ENCODE peak calls at places on chromosomes 3 and 15, in eight cellular contexts. Z is bronchial epithelial cell, M is choroid plexus epithelial cell, A is fibroblast of lung, D is transverse colon, E is cardiac muscle cell, C is heart left ventricle, J is coronary artery. T is an unnamed sample.

GRCh38 chr3:120645083-120645800 is 36.8 kb downstream of the HGD start:
- DNase-seq in Z (no peak), M (peak), A (no peak), D (no peak), E (no peak), C (no peak), J (no peak), T (no peak)

GRCh38 chr3:140388525-140388924 is 289.3 kb upstream of the TRIM42 start:
- DNase-seq in Z (no peak), M (no peak), A (no peak), D (no peak), E (no peak), C (no peak), J (no peak), T (no peak)

GRCh38 chr3:33920511-33920910 is 122.1 kb downstream of the PDCD6IP start:
- DNase-seq in Z (no peak), M (no peak), A (no peak), D (no peak), E (no peak), C (no peak), J (no peak), T (no peak)

GRCh38 chr3:77042892-77043291 is 3.0 kb downstream of the ROBO2 start:
- DNase-seq in Z (no peak), M (peak), A (peak), D (no peak), E (peak), C (no peak), J (no peak), T (no peak)

GRCh38 chr3:37545479-37545878 is 316.2 kb upstream of the CTDSPL start:
- DNase-seq in Z (no peak), M (no peak), A (no peak), D (no peak), E (peak), C (peak), J (no peak), T (no peak)

GRCh38 chr3:159416854-159417253 is 571.8 kb upstream of the IL12A start:
- DNase-seq in Z (no peak), M (peak), A (peak), D (no peak), E (peak), C (no peak), J (no peak), T (no peak)

GRCh38 chr15:94793641-94794040 is 562.3 kb downstream of the MCTP2 start:
- DNase-seq in Z (peak), M (peak), A (peak), D (no peak), E (peak), C (no peak), J (no peak), T (no peak)

GRCh38 chr3:58874795-58875194 is 175.0 kb downstream of the CFAP20DC start:
- DNase-seq in Z (peak), M (no peak), A (peak), D (no peak), E (no peak), C (no peak), J (no peak), T (no peak)

GRCh38 chr15:31263751-31264533 is 62.7 kb upstream of the KLF13 start:
- DNase-seq in Z (peak), M (no peak), A (no peak), D (peak), E (no peak), C (peak), J (peak), T (peak)

GRCh38 chr3:190865828-190866227 is 3.3 kb upstream of the GMNC start:
- DNase-seq in Z (peak), M (no peak), A (no peak), D (no peak), E (no peak), C (no peak), J (no peak), T (no peak)

GRCh38 chr15:25178835-25179672 is 224.3 kb downstream of the SNRPN start:
- DNase-seq in Z (no peak), M (no peak), A (no peak), D (peak), E (no peak), C (no peak), J (no peak), T (peak)

GRCh38 chr3:57727096-57727495 is 29.0 kb upstream of the SLMAP start:
- DNase-seq in Z (peak), M (no peak), A (no peak), D (no peak), E (no peak), C (no peak), J (no peak), T (peak)

GRCh38 chr15:94100814-94101213 is 130.5 kb upstream of the MCTP2 start:
- DNase-seq in Z (no peak), M (no peak), A (no peak), D (no peak), E (no peak), C (no peak), J (no peak), T (no peak)

GRCh38 chr3:124636863-124637296 is 93.4 kb upstream of the UMPS start:
- DNase-seq in Z (no peak), M (no peak), A (no peak), D (peak), E (peak), C (no peak), J (no peak), T (no peak)

GRCh38 chr3:31831526-31832034 is 149.5 kb downstream of the OSBPL10 start:
- DNase-seq in Z (no peak), M (no peak), A (no peak), D (no peak), E (no peak), C (no peak), J (no peak), T (no peak)

GRCh38 chr15:88741671-88742070 is 61.6 kb upstream of the ACAN start:
- DNase-seq in Z (no peak), M (no peak), A (no peak), D (no peak), E (no peak), C (no peak), J (no peak), T (peak)

GRCh38 chr3:143315766-143316165 is 196.2 kb downstream of the CHST2 start:
- DNase-seq in Z (no peak), M (no peak), A (no peak), D (no peak), E (no peak), C (no peak), J (no peak), T (no peak)

GRCh38 chr3:65961733-65962132 is 77.0 kb downstream of the MAGI1 start:
- DNase-seq in Z (no peak), M (no peak), A (no peak), D (no peak), E (no peak), C (no peak), J (no peak), T (no peak)

GRCh38 chr3:3799173-3800075 is at the start of gene LRRN1:
- DNase-seq in Z (no peak), M (no peak), A (no peak), D (peak), E (peak), C (peak), J (no peak), T (peak)

GRCh38 chr3:170356596-170357175 is 829 bp upstream of the SKIL start:
- DNase-seq in Z (peak), M (no peak), A (peak), D (peak), E (peak), C (peak), J (peak), T (peak)

GRCh38 chr15:85389774-85390173 is 9.4 kb downstream of the AKAP13 start:
- DNase-seq in Z (peak), M (no peak), A (no peak), D (no peak), E (no peak), C (no peak), J (no peak), T (no peak)

GRCh38 chr3:114867359-114867758 is 279.7 kb downstream of the ZBTB20 start:
- DNase-seq in Z (no peak), M (no peak), A (no peak), D (no peak), E (no peak), C (no peak), J (no peak), T (no peak)

GRCh38 chr3:31265646-31266423 is 266.9 kb upstream of the STT3B start:
- DNase-seq in Z (no peak), M (no peak), A (no peak), D (no peak), E (no peak), C (no peak), J (no peak), T (no peak)

GRCh38 chr15:33612721-33613304 is 302.0 kb downstream of the RYR3 start:
- DNase-seq in Z (no peak), M (no peak), A (no peak), D (no peak), E (no peak), C (no peak), J (no peak), T (no peak)

GRCh38 chr3:25895443-25895842 is 105.6 kb downstream of the OXSM start:
- DNase-seq in Z (peak), M (no peak), A (peak), D (no peak), E (peak), C (no peak), J (no peak), T (no peak)

DNA sequence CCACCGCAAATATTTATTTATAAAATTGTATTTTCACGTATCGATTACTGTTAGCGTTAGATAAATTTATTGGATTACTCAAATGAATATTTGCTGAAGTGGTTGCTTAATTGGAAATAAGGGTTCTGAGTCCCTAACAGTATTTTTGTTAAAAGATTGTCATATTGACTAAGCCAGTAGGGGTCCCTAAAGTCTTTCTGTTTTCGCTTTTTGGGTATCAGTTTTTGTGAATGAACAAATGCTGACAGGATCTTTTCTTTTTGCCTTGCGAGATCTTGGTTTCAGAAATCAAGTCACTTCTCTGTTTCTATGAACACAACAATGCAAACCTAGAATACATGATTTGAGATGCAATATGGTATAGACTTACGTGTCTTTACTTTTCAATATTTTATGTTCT is 7.1 kb downstream of the RAD51 start:
- DNase-seq in Z (no peak), M (peak), A (peak), D (no peak), E (no peak), C (no peak), J (no peak), T (no peak)
- TF ChIP-seq CTCF in Z (no peak), M (peak), A (no peak), D (peak), E (peak), C (no peak), J (no peak), T (peak)

DNA sequence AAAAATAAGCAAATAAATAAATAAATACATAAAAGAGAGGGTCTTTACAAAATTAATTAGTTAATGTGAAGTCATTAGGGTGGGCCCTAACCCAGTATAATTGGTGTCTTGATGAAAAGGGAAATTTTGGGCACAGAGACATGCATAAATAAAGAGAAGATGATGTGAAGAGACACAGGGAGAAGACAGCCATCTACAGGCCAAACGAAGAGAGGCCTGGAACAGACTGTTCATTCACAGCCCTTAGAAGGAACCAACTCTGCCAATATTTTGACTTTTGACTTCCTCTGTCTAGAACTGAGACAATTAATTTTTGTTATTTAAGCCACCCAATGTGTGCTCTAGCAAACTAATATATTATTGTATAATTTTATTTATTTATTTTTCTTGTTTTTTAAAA is 29.6 kb upstream of the SELENOK start:
- DNase-seq in Z (peak), M (peak), A (peak), D (no peak), E (no peak), C (no peak), J (no peak), T (no peak)
- TF ChIP-seq CTCF in Z (peak), M (peak), A (peak), D (peak), E (peak), C (peak), J (no peak), T (peak)

DNA sequence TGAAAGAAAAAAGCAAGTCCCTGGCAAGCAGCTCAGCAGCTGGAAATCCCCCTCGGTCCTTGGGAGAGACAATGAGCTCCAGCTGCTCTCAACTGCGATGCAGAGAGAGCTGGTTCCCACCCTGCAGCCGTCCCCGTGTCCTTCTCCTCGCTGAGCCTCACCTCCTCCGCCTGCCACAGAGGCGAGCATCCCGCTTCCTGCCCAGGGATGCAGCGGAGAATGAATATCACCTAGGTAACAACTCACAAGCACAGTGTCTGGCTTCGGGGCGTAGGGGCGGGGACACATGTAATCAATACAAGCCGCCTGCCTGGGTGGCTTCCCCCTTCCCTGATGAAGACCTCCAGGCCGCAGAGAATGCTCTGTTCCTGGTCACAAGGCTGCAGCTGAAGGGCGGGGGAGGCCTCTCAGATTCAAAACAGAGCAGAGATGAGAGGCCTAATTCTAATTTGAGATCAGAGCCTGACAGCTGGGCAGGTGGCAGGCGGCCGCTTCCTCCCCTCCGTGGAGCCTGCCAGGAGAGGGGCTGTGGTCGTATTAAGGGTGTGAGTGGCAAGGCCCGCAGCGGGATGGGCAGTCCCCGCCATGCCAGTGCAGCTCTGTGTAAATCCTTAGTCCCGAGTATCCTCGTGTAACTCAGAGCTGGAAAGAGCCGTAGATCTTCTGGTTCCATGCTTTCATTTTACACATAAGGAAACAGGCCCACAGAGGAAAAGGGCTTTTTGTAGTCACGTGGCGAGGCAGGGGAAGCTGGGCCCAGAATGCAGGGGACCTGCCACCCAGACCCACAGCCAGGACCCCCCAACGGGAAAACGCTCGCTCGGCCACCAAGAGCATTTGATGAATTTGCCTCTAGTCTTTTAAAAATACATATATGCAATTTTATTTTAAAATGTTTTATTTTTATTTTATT is 24.3 kb downstream of the ZDHHC19 start:
- DNase-seq in Z (no peak), M (no peak), A (no peak), D (peak), E (no peak), C (no peak), J (no peak), T (no peak)
- TF ChIP-seq CTCF in Z (no peak), M (no peak), A (no peak), D (no peak), E (no peak), C (no peak), J (no peak), T (no peak)

GRCh38 chr15:69501456-69501855 is 48.8 kb downstream of the RPLP1 start:
- DNase-seq in Z (no peak), M (no peak), A (no peak), D (no peak), E (no peak), C (no peak), J (no peak), T (peak)

GRCh38 chr15:69499521-69500201 is 47.0 kb downstream of the RPLP1 start:
- DNase-seq in Z (no peak), M (no peak), A (no peak), D (no peak), E (peak), C (peak), J (no peak), T (peak)

GRCh38 chr15:69500339-69500738 is 47.7 kb downstream of the RPLP1 start:
- DNase-seq in Z (no peak), M (no peak), A (no peak), D (no peak), E (no peak), C (no peak), J (no peak), T (peak)

GRCh38 chr15:69504352-69505040 is 51.9 kb downstream of the RPLP1 start:
- DNase-seq in Z (no peak), M (no peak), A (no peak), D (no peak), E (no peak), C (no peak), J (no peak), T (no peak)

DNA sequence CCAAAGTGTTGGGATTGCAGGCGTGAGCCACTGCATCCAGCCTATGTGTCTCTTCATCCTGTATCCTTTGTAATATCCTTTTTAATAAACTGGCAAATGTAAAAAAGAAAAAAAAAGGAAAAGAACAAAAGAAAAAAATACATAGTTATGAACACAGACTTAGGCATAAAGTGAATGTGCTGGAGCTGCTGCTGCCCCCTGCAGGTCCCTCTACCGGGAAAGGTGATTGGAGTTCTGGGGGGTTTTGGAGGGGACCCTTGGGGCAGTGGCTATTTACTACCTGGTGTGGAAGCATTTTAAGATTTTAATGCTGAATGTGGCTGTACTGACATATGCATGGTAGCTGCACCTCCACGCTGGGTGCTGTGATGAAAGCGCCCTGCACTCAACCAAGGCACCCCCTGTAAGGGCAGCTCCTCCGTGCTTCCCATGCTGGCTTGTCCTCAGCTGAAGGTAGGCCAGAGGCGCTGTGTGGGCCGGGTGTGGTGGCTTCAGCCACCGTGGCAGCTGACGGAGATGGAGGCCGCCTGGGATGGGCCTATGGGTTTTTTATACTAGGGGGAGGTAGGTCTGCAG is 49.9 kb downstream of the RPLP1 start:
- DNase-seq in Z (no peak), M (no peak), A (no peak), D (no peak), E (no peak), C (no peak), J (no peak), T (peak)
- TF ChIP-seq CTCF in Z (no peak), M (peak), A (peak), D (no peak), E (peak), C (peak), J (no peak), T (peak)

DNA sequence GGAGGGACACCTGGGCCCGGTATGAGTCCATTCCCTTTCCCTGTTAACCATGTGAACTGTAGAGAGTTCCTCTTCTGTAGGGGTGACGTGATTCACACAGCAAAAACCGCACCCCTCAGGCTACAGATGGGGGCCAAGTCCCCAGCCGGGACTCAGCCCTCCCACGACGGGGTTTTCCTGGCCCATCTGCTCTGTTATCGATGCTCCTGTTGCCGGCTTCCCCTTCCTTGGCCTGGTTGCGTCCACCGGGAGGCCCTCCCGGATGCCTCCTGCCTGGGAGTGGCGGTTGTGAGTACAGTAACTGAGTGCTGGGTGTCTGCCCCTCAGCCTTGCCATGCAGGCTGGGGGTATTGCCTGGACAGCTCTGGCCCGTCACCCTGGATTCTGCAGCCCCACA is 792 bp upstream of the PLXNA1 start:
- DNase-seq in Z (peak), M (peak), A (no peak), D (peak), E (no peak), C (peak), J (no peak), T (no peak)
- TF ChIP-seq CTCF in Z (no peak), M (no peak), A (no peak), D (no peak), E (no peak), C (no peak), J (no peak), T (no peak)

DNA sequence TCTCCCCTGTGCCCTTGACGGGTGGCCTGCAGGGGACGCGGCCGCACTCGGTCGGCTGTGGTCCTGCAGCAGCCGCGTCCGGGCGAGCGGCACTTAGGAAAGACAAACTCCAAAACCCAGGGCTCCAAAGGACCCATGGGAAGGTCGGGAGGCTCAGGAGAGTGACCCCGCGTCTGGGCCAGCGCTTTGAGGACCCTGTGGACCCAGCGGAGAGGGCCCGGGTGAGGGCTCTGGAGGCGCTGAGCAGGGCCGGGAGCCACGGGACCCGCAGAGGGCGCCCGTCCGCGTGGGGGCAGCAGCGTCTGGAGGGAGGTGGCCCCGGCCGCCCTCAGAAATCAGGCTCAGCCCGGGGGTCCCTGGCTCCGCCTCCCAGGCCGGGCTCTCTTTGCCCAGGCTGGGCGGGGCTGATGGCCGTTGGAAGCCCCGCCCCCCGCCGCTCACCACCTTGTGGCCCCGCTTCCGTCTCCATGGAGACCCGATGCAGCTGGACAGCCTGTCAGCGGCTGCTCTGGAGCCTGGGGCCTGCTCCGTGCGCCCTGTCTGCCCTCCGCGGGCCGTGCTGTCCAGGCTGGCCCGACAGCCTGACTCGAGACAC is 34.6 kb upstream of the RPL32 start:
- DNase-seq in Z (no peak), M (peak), A (peak), D (peak), E (peak), C (peak), J (no peak), T (no peak)
- TF ChIP-seq CTCF in Z (peak), M (peak), A (no peak), D (no peak), E (peak), C (peak), J (no peak), T (peak)

GRCh38 chr3:17195856-17196604 is 311.3 kb downstream of the PLCL2 start:
- DNase-seq in Z (peak), M (peak), A (peak), D (no peak), E (peak), C (no peak), J (no peak), T (no peak)
- TF ChIP-seq CTCF in Z (no peak), M (peak), A (peak), D (no peak), E (peak), C (peak), J (peak), T (peak)